ENCODE peak calls at places on chromosomes 1 and 21, in four cellular contexts. One of them, this sample, is unnamed.

GRCh38 chr1:64470670-64471217 is 815 bp downstream of the CACHD1 start:
- DNase-seq in K562: no peak
- DNase-seq in A549: peak
- DNase-seq in HepG2: no peak
- DNase-seq in this sample: no peak

GRCh38 chr1:22296701-22297591 is 154.0 kb upstream of the WNT4 start:
- DNase-seq in K562: peak
- DNase-seq in A549: no peak
- DNase-seq in HepG2: no peak
- DNase-seq in this sample: peak

GRCh38 chr1:240820816-240821215 is 208.9 kb upstream of the GREM2 start:
- DNase-seq in K562: no peak
- DNase-seq in A549: no peak
- DNase-seq in HepG2: no peak
- DNase-seq in this sample: no peak

GRCh38 chr1:160238408-160238807 is 23.9 kb downstream of the DCAF8 start:
- DNase-seq in K562: no peak
- DNase-seq in A549: no peak
- DNase-seq in HepG2: no peak
- DNase-seq in this sample: no peak

GRCh38 chr1:17984510-17985085 is 123.0 kb upstream of the IGSF21 start:
- DNase-seq in K562: peak
- DNase-seq in A549: peak
- DNase-seq in HepG2: peak
- DNase-seq in this sample: peak

GRCh38 chr1:4219111-4219510 is 319.0 kb upstream of the C1orf174 start:
- DNase-seq in K562: no peak
- DNase-seq in A549: no peak
- DNase-seq in HepG2: no peak
- DNase-seq in this sample: no peak

GRCh38 chr1:116164056-116164889 is 53.1 kb downstream of the MAB21L3 start:
- DNase-seq in K562: no peak
- DNase-seq in A549: no peak
- DNase-seq in HepG2: no peak
- DNase-seq in this sample: no peak

GRCh38 chr21:45941338-45941710 is 40.2 kb upstream of the COL6A1 start:
- DNase-seq in K562: no peak
- DNase-seq in A549: no peak
- DNase-seq in HepG2: no peak
- DNase-seq in this sample: no peak

GRCh38 chr1:94596260-94596659 is 54.7 kb upstream of the F3 start:
- DNase-seq in K562: no peak
- DNase-seq in A549: no peak
- DNase-seq in HepG2: no peak
- DNase-seq in this sample: no peak

GRCh38 chr21:42815217-42815616 is 64.1 kb downstream of the WDR4 start:
- DNase-seq in K562: no peak
- DNase-seq in A549: no peak
- DNase-seq in HepG2: no peak
- DNase-seq in this sample: no peak

GRCh38 chr1:42430286-42430685 is 25.5 kb downstream of the ZMYND12 start:
- DNase-seq in K562: no peak
- DNase-seq in A549: no peak
- DNase-seq in HepG2: no peak
- DNase-seq in this sample: no peak

GRCh38 chr1:6448749-6449631 is 17.0 kb downstream of the TNFRSF25 start:
- DNase-seq in K562: peak
- DNase-seq in A549: no peak
- DNase-seq in HepG2: peak
- DNase-seq in this sample: peak

GRCh38 chr21:42865361-42866160 is 13.8 kb downstream of the WDR4 start:
- DNase-seq in K562: no peak
- DNase-seq in A549: no peak
- DNase-seq in HepG2: no peak
- DNase-seq in this sample: no peak

GRCh38 chr1:7437036-7437435 is 334.1 kb upstream of the VAMP3 start:
- DNase-seq in K562: no peak
- DNase-seq in A549: no peak
- DNase-seq in HepG2: no peak
- DNase-seq in this sample: no peak

GRCh38 chr1:159177273-159177907 is 6.0 kb downstream of the CADM3 start:
- DNase-seq in K562: peak
- DNase-seq in A549: peak
- DNase-seq in HepG2: peak
- DNase-seq in this sample: peak

DNA sequence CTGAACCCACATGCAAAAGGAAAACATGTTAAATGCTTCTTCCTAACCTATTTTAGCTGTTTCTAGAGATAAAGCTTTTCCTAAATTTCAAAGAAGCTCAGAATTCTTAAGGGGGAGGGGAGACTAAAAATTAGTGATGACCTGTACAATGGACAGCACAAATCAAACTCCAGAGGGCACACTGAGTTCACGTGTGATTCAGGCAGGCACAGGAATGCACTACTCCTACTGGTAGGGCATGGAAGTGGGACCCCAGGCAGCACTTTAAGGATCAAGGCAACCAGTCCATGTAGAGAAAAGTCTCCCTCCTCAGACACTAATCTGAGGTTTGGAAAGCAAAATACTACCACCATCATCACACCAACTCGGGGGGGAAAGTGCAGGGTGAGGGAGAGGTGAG is 31.3 kb upstream of the CLCA4 start:
- DNase-seq in K562: peak
- DNase-seq in A549: peak
- DNase-seq in HepG2: peak
- DNase-seq in this sample: peak
- TF ChIP-seq MAX in K562: no peak
- TF ChIP-seq MAX in A549: no peak
- TF ChIP-seq MAX in HepG2: no peak
- TF ChIP-seq MAX in this sample: no peak

GRCh38 chr1:37038079-37038702 is 3.9 kb upstream of the GRIK3 start:
- DNase-seq in K562: peak
- DNase-seq in A549: peak
- DNase-seq in HepG2: no peak
- DNase-seq in this sample: peak
- TF ChIP-seq MYC in K562: no peak
- TF ChIP-seq MYC in A549: no peak
- TF ChIP-seq MYC in HepG2: no peak
- TF ChIP-seq MYC in this sample: no peak

GRCh38 chr1:84634536-84635205 is 55.6 kb downstream of the SSX2IP start:
- DNase-seq in K562: no peak
- DNase-seq in A549: no peak
- DNase-seq in HepG2: peak
- DNase-seq in this sample: no peak
- TF ChIP-seq MAX in K562: no peak
- TF ChIP-seq MAX in A549: no peak
- TF ChIP-seq MAX in HepG2: no peak
- TF ChIP-seq MAX in this sample: no peak

GRCh38 chr1:23957096-23957495 is 2.5 kb upstream of the PNRC2 start:
- DNase-seq in K562: no peak
- DNase-seq in A549: no peak
- DNase-seq in HepG2: no peak
- DNase-seq in this sample: no peak

GRCh38 chr1:23953020-23953419 is 6.6 kb upstream of the PNRC2 start:
- DNase-seq in K562: no peak
- DNase-seq in A549: no peak
- DNase-seq in HepG2: peak
- DNase-seq in this sample: no peak

GRCh38 chr1:23947366-23947765 is 12.3 kb upstream of the PNRC2 start:
- DNase-seq in K562: no peak
- DNase-seq in A549: no peak
- DNase-seq in HepG2: no peak
- DNase-seq in this sample: no peak

DNA sequence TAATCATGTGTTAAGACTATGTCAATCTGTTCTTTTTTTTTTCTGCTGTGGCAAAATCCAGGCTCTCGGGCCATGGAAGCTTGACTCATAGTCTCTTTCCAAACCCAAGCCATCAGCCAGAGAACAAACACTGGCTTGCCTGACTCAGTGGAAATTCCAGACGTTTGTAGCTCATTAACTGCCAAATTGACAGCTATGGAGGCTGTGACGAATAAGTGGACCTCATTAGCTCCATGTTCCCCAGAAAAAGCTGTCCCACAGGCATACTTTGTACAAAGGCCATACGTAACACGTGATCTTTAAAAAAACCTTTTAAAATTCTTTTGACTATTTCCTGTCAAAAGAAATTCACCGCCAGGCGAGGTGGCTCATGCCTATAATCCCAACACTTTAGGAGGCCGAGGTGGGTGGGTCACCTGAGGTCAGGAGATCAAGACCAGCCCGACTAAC is 8.0 kb upstream of the PNRC2 start:
- DNase-seq in K562: no peak
- DNase-seq in A549: peak
- DNase-seq in HepG2: peak
- DNase-seq in this sample: no peak
- TF ChIP-seq MYC in K562: no peak
- TF ChIP-seq MYC in A549: no peak
- TF ChIP-seq MYC in HepG2: no peak
- TF ChIP-seq MYC in this sample: no peak

GRCh38 chr1:209246660-209247059 is 336.9 kb upstream of the CAMK1G start:
- DNase-seq in K562: no peak
- DNase-seq in A549: peak
- DNase-seq in HepG2: no peak
- DNase-seq in this sample: no peak
- TF ChIP-seq MAX in K562: no peak
- TF ChIP-seq MAX in A549: no peak
- TF ChIP-seq MAX in HepG2: no peak
- TF ChIP-seq MAX in this sample: no peak

GRCh38 chr1:227910506-227910905 is 37.2 kb downstream of the WNT9A start:
- DNase-seq in K562: no peak
- DNase-seq in A549: no peak
- DNase-seq in HepG2: no peak
- DNase-seq in this sample: no peak
- TF ChIP-seq MYC in K562: no peak
- TF ChIP-seq MYC in A549: no peak
- TF ChIP-seq MYC in HepG2: no peak
- TF ChIP-seq MYC in this sample: no peak

GRCh38 chr1:52238474-52238873 is 96.6 kb downstream of the ZFYVE9 start:
- DNase-seq in K562: no peak
- DNase-seq in A549: no peak
- DNase-seq in HepG2: no peak
- DNase-seq in this sample: no peak
- TF ChIP-seq MAX in K562: no peak
- TF ChIP-seq MAX in A549: no peak
- TF ChIP-seq MAX in HepG2: no peak
- TF ChIP-seq MAX in this sample: no peak

This sample was measured in NB4.